ENCODE peak calls at places on chromosome 17, in nine cellular contexts. T is fibroblast of pulmonary artery; G is sigmoid colon; M is ascending aorta; E is A549; O is cardiac muscle cell; A is tibial artery; Z is foreskin fibroblast; K is CD8-positive, alpha-beta memory T cell. I is an unnamed sample.

GRCh38 chr17:1997587-1998425 is 27.3 kb downstream of the RTN4RL1 start:
- DNase-seq in E (peak), A (no peak), K (no peak), G (no peak), M (no peak), O (peak), T (no peak), Z (no peak), I (no peak)

GRCh38 chr17:71163121-71163812 is 957.6 kb upstream of the SOX9 start:
- DNase-seq in Z (no peak), G (no peak), T (peak), O (no peak), M (no peak), K (no peak), E (no peak), A (no peak), I (no peak)

GRCh38 chr17:45248132-45248936 is 13.6 kb downstream of the SPATA32 start:
- DNase-seq in M (no peak), T (no peak), Z (no peak), K (peak), E (peak), O (no peak), G (no peak), A (no peak), I (no peak)

GRCh38 chr17:42221886-42222745 is 27.8 kb upstream of the GHDC start:
- DNase-seq in T (peak), A (no peak), E (peak), G (no peak), O (peak), Z (peak), K (peak), M (no peak), I (peak)

GRCh38 chr17:37483311-37484039 is 6.2 kb upstream of the DUSP14 start:
- DNase-seq in T (peak), Z (peak), K (no peak), A (no peak), E (peak), M (no peak), O (no peak), G (peak), I (no peak)

GRCh38 chr17:72304859-72305258 is 184.0 kb downstream of the SOX9 start:
- DNase-seq in Z (no peak), O (no peak), T (no peak), A (no peak), K (no peak), E (no peak), M (no peak), G (no peak), I (no peak)

GRCh38 chr17:21214777-21215541 is 998 bp upstream of the TMEM11 start:
- DNase-seq in O (no peak), T (peak), M (no peak), G (peak), Z (no peak), E (no peak), A (peak), K (no peak), I (no peak)

GRCh38 chr17:41907633-41908539 is 10.9 kb downstream of the ACLY start:
- DNase-seq in K (no peak), O (no peak), M (no peak), G (no peak), E (peak), Z (peak), T (no peak), A (no peak), I (no peak)

GRCh38 chr17:3956983-3957382 is 7.3 kb downstream of the ATP2A3 start:
- DNase-seq in A (no peak), E (no peak), K (no peak), Z (no peak), O (no peak), T (no peak), M (no peak), G (no peak), I (no peak)

GRCh38 chr17:57441270-57441600 is 184.9 kb downstream of the MSI2 start:
- DNase-seq in T (no peak), E (no peak), G (no peak), K (no peak), M (no peak), O (no peak), A (no peak), Z (no peak), I (no peak)

GRCh38 chr17:38967290-38967738 is at the start of gene FBXO47:
- DNase-seq in G (peak), T (peak), E (peak), O (peak), M (peak), K (peak), Z (peak), A (peak), I (peak)

GRCh38 chr17:67055041-67055443 is 10.7 kb downstream of the CACNG1 start:
- DNase-seq in T (no peak), O (no peak), M (peak), E (no peak), A (no peak), K (no peak), G (no peak), Z (no peak), I (no peak)

GRCh38 chr17:47811709-47812108 is 9.9 kb downstream of the OSBPL7 start:
- DNase-seq in M (peak), K (no peak), T (no peak), Z (no peak), A (no peak), G (peak), O (no peak), E (no peak), I (no peak)
- H3K4me3 ChIP-seq in M (no peak), K (no peak), T (no peak), Z (no peak), A (no peak), G (no peak), O (no peak), E (no peak), I (no peak)

DNA sequence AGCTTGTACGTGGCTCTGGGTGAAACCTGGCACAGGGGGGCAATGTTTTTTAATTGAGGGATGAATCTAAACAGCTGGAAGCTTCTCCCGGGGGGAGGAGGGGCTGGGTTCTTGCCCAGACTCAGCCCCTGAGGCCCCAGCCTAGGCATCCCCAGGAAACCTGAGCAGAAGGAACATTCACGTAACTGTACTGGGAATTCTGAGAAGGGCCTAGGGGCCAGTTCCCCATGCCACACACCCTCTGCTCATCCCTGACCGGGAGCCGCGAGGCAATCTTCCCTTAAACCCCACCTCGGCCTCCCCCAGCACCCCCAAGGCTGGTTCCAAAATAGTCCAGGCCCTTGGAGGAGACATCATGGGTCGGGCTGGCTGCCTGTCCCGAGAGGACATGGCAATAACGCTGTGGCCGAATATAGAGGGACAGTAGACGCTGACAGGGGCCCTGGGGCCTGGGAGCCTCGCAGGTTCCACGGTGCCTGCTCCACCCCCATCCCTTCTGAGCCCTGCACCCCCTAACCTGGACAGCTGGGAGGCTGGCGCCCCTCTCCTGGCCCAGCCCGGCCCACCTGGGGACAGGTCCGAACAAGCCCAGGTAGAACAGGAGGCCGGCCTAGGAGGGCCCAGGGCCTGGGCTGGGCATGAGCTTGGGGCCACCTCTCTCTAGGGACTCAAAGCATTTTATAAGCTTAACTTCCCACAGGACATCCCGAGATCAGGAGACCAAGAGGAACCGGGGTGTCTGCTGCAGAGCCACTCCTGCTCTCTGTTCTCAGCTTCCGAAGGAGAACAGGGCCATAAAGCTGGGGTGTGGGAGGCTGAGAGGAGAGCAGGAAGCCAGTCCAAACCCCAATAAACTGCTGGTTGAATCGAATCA is 83.2 kb upstream of the TOB1 start:
- DNase-seq in K (no peak), T (no peak), G (peak), E (no peak), Z (no peak), A (no peak), O (no peak), M (peak), I (no peak)
- H3K4me3 ChIP-seq in K (no peak), T (no peak), G (no peak), E (no peak), Z (no peak), A (no peak), O (no peak), M (no peak), I (no peak)

GRCh38 chr17:80428363-80428762 is 13.4 kb downstream of the ENDOV start:
- DNase-seq in G (no peak), E (no peak), T (no peak), K (no peak), O (no peak), Z (no peak), A (no peak), M (no peak), I (no peak)
- H3K4me3 ChIP-seq in G (no peak), E (no peak), T (no peak), K (no peak), O (no peak), Z (no peak), A (no peak), M (no peak), I (no peak)

GRCh38 chr17:10843806-10844205 is 5.9 kb upstream of the PIRT start:
- DNase-seq in M (no peak), G (no peak), O (peak), E (no peak), Z (no peak), K (no peak), T (peak), A (no peak), I (no peak)
- H3K4me3 ChIP-seq in M (no peak), G (no peak), O (no peak), E (no peak), Z (no peak), K (no peak), T (no peak), A (no peak), I (no peak)

DNA sequence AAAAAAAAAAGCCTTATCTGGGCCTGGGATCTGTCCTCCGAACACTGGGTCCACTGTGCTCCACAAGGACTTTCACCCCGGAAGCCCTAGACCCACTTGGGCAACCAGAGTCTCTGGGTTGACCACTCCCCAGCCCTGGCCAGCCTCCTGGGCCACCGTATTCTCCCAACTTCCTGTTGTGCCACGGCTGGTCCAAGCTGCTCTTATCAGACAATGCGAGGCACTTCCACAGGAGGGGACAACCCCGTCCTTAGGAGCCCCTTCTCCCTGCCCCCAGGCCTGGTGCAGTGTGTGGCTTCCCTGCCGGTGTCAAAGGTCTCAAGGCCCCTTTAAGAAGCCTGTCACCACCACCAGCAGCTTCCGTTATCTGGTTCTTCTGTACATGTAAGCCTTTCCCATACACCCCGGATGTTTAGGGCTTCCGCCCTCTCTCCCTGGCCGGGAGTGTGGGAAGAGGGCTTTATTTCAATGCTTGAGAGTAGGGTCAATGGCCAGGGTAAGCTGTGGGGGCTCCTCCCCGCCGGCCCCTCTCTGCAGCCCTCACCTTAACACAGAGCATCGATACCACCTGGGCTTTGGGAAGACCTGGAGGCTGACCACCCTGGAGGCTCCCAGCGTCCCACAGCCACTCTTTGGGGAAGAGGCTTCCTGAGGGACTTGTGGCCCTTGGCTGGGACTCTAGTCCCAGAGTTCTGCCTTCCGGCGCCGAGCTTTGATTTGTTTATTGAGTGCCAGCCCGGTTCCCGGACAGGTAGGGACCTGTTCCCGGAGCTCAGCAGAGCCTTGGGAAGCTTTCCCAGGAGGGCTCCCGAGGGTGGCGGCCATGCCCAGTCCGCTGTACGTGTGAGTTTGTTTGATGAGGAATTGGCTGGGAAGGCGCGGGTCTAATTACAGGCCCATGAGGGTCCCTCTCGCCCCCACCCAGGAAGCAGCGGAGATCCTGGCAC is 313.1 kb downstream of the SEC14L1 start:
- DNase-seq in M (peak), T (no peak), G (no peak), E (no peak), O (peak), Z (no peak), K (peak), A (no peak), I (no peak)
- H3K4me3 ChIP-seq in M (no peak), T (no peak), G (peak), E (no peak), O (no peak), Z (no peak), K (peak), A (no peak), I (peak)

DNA sequence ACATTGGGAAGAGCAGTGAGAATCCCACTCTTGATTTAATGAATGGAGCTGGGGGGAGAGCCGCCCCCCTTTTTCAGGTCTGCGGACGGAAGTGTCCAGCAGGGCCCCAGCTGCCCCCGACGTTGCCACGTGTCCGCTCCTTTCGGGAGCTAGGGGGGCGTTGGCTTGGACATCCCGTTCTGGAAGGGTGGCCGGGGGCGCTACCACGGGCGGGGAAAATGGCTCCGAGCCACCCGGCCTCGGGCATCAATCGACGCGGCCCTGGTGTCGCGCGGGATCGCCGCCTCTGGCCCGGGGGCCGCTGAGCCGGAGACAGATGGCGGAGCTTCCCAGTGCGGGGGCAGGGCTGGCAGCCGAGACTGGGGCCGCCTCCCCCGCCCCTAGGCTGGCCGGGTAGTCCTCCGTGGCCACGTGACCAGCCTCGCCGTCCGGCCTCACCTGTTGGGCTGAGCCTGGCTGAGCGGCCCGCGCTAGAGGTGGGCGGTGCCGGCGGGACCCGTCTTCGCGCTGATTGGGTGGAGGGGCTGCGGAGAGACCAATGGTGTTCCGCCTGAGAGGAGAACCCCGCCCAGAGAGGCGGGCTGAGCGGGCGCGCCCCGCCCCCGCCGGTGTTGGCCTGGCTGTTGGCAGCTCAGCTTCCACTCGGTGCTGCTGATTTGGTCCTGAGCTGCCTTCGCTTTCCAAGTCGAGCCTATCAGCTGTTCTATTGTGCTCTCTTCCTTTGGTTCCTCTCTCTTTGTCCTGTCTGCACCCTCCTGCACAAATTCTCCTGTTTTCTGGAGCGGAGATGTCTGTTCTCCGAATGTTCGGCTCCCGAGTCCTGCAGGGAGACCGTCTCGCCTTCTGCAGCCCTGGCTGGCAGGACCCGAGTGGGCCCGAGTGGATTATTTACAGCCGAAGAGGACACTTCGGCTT is 8.3 kb downstream of the HS3ST3B1 start:
- DNase-seq in A (peak), K (peak), T (peak), O (peak), Z (peak), M (peak), G (peak), E (peak), I (peak)
- H3K4me3 ChIP-seq in A (peak), K (peak), T (peak), O (peak), Z (peak), M (peak), G (peak), E (no peak), I (peak)

DNA sequence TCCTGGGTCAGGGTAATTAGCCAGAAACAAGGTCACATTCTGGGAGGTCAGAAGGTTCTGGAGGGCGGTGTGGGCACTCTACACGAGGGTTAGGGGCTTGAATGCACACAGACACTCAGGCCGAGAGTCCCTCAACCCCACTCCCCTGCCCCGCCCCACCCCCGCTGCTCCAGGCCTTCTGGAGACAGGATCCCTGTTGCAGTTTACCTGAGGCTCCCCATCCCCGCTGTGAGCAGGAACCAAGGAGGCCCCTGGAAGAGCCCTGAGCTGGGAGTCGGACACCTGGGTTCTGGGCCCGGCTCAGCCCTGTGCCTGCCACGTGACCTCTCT is 4.4 kb upstream of the ACTG1 start:
- DNase-seq in M (no peak), K (no peak), T (no peak), E (no peak), G (no peak), A (no peak), O (peak), Z (no peak), I (no peak)
- H3K4me3 ChIP-seq in M (peak), K (no peak), T (peak), E (no peak), G (peak), A (peak), O (no peak), Z (peak), I (peak)

I was measured in GM12864.